ENCODE peak calls at places on chromosomes 16 and 17, in four cellular contexts. A is activated naive CD4-positive, alpha-beta T cell treated with anti-CD3 and anti-CD28 coated beads for 36 hours; E is AG08396; R is GM19239. Z is an unnamed sample.

GRCh38 chr17:76709077-76709950 is 1.5 kb downstream of the MXRA7 start:
- DNase-seq in A (no peak), E (peak), R (no peak), Z (no peak)

GRCh38 chr17:77613627-77614026 is 344.9 kb upstream of the TNRC6C start:
- DNase-seq in A (no peak), E (no peak), R (no peak), Z (no peak)

GRCh38 chr16:19108409-19109287 is 5.1 kb upstream of the ITPRIPL2 start:
- DNase-seq in A (no peak), E (no peak), R (no peak), Z (no peak)

GRCh38 chr17:57372156-57372555 is 115.8 kb downstream of the MSI2 start:
- DNase-seq in A (no peak), E (no peak), R (no peak), Z (no peak)

GRCh38 chr17:57954421-57955182 is 610 bp downstream of the CUEDC1 start:
- DNase-seq in A (no peak), E (peak), R (no peak), Z (peak)

GRCh38 chr17:66767164-66767933 is 67.6 kb upstream of the CACNG5 start:
- DNase-seq in A (no peak), E (no peak), R (no peak), Z (no peak)

GRCh38 chr16:726438-727290 is at the start of the genes CCDC78 and HAGHL:
- DNase-seq in A (peak), E (peak), R (peak), Z (no peak)

GRCh38 chr16:58644765-58645487 is 15.3 kb upstream of the CNOT1 start:
- DNase-seq in A (no peak), E (no peak), R (no peak), Z (no peak)

GRCh38 chr17:44084131-44084538 is 13.6 kb downstream of the G6PC3 start:
- DNase-seq in A (peak), E (no peak), R (no peak), Z (peak)

GRCh38 chr16:89006036-89006752 is 29.2 kb upstream of the CBFA2T3 start:
- DNase-seq in A (no peak), E (no peak), R (no peak), Z (no peak)

GRCh38 chr17:28807925-28808641 is 34.5 kb downstream of the FAM222B start:
- DNase-seq in A (no peak), E (peak), R (no peak), Z (no peak)

GRCh38 chr16:5070431-5071186 is 1.0 kb upstream of the ALG1 start:
- DNase-seq in A (no peak), E (no peak), R (no peak), Z (no peak)

GRCh38 chr17:35101725-35102124 is 17.9 kb downstream of the RAD51D start:
- DNase-seq in A (no peak), E (no peak), R (no peak), Z (no peak)

GRCh38 chr17:77531641-77532040 is 390.9 kb downstream of the SEC14L1 start:
- DNase-seq in A (no peak), E (no peak), R (no peak), Z (no peak)

GRCh38 chr17:75897076-75898019 is 597 bp upstream of the TRIM65 start:
- DNase-seq in A (no peak), E (no peak), R (no peak), Z (no peak)

GRCh38 chr16:11249233-11250061 is 6.6 kb downstream of the SOCS1 start:
- DNase-seq in A (no peak), E (no peak), R (no peak), Z (no peak)

GRCh38 chr16:50505714-50506542 is 42.3 kb upstream of the NKD1 start:
- DNase-seq in A (no peak), E (no peak), R (no peak), Z (no peak)

GRCh38 chr17:6670999-6671398 is 19.4 kb downstream of the C17orf100 start:
- DNase-seq in A (no peak), E (no peak), R (no peak), Z (no peak)

Z was measured in endothelial cell.